ENCODE peak calls at places on chromosomes 13 and 19, in six cellular contexts. Z is mesothelial cell of epicardium, Q is mammary epithelial cell, M is NCI-H1105, C is psoas muscle, S is mucosa of descending colon. N is an unnamed sample.

GRCh38 chr13:74794582-74794981 is 660.4 kb upstream of the KLF12 start:
- DNase-seq in Z (no peak), Q (no peak), M (no peak), C (no peak), S (no peak), N (no peak)

GRCh38 chr13:74061939-74062595 is 72.1 kb downstream of the KLF12 start:
- DNase-seq in Z (no peak), Q (no peak), M (no peak), C (no peak), S (no peak), N (no peak)

GRCh38 chr13:34993470-34993869 is 51.4 kb downstream of the NBEA start:
- DNase-seq in Z (no peak), Q (peak; percentile 1), M (no peak), C (no peak), S (no peak), N (no peak)

GRCh38 chr19:34430738-34431625 is 2.8 kb downstream of the UBA2 start:
- DNase-seq in Z (no peak), Q (peak; percentile 45), M (peak; percentile 32), C (no peak), S (no peak), N (peak; percentile 5)

GRCh38 chr19:39156230-39156890 is 30.8 kb downstream of the PAK4 start:
- DNase-seq in Z (no peak), Q (peak; percentile 15), M (no peak), C (no peak), S (no peak), N (no peak)

GRCh38 chr13:35552172-35552844 is 75.8 kb upstream of the MAB21L1 start:
- DNase-seq in Z (no peak), Q (peak; percentile 76), M (no peak), C (no peak), S (no peak), N (no peak)

GRCh38 chr13:48827709-48828108 is 148.0 kb upstream of the FNDC3A start:
- DNase-seq in Z (no peak), Q (no peak), M (no peak), C (no peak), S (no peak), N (no peak)

GRCh38 chr19:11152318-11153062 is 3.1 kb downstream of the SPC24 start:
- DNase-seq in Z (no peak), Q (peak; percentile 41), M (no peak), C (peak; percentile 82), S (peak; percentile 61), N (no peak)

GRCh38 chr13:19618925-19619324 is 14.5 kb upstream of the MPHOSPH8 start:
- DNase-seq in Z (no peak), Q (no peak), M (no peak), C (no peak), S (no peak), N (no peak)

GRCh38 chr13:114031631-114032030 is 57.8 kb upstream of the C13orf46 start:
- DNase-seq in Z (no peak), Q (no peak), M (no peak), C (peak; percentile 19), S (no peak), N (no peak)

GRCh38 chr13:23748591-23748990 is 140.6 kb downstream of the MIPEP start:
- DNase-seq in Z (no peak), Q (no peak), M (no peak), C (no peak), S (no peak), N (no peak)

GRCh38 chr19:18439025-18439909 is 1.3 kb upstream of the ISYNA1 start:
- DNase-seq in Z (no peak), Q (no peak), M (no peak), C (no peak), S (no peak), N (no peak)

GRCh38 chr13:46962286-46962941 is 65.6 kb upstream of the HTR2A start:
- DNase-seq in Z (no peak), Q (peak; percentile 67), M (no peak), C (no peak), S (no peak), N (no peak)

GRCh38 chr19:57245066-57245465 is 4.6 kb downstream of the ZNF805 start:
- DNase-seq in Z (no peak), Q (no peak), M (no peak), C (no peak), S (no peak), N (no peak)

GRCh38 chr13:36837354-36838092 is 18.5 kb downstream of the RFXAP start:
- DNase-seq in Z (no peak), Q (no peak), M (no peak), C (no peak), S (no peak), N (no peak)

GRCh38 chr19:13430790-13431582 is 75.3 kb downstream of the CACNA1A start:
- DNase-seq in Z (peak; percentile 42), Q (peak; percentile 25), M (no peak), C (peak; percentile 33), S (peak; percentile 54), N (peak; percentile 14)

GRCh38 chr13:46087481-46087880 is 17.4 kb downstream of the CPB2 start:
- DNase-seq in Z (no peak), Q (no peak), M (no peak), C (no peak), S (no peak), N (no peak)

GRCh38 chr19:40921005-40921897 is 39.2 kb upstream of the CYP2A7 start:
- DNase-seq in Z (no peak), Q (no peak), M (no peak), C (no peak), S (peak; percentile 75), N (no peak)

GRCh38 chr19:46376241-46377153 is 29.6 kb downstream of the PPP5C start:
- DNase-seq in Z (no peak), Q (no peak), M (no peak), C (no peak), S (no peak), N (no peak)

GRCh38 chr19:33946535-33947323 is 150.1 kb downstream of the KCTD15 start:
- DNase-seq in Z (no peak), Q (no peak), M (no peak), C (no peak), S (no peak), N (no peak)

GRCh38 chr19:36528921-36529518 is 949 bp upstream of the ZNF260 start:
- DNase-seq in Z (no peak), Q (peak; percentile 35), M (no peak), C (no peak), S (peak; percentile 25), N (no peak)

GRCh38 chr19:38351865-38352395 is 16.3 kb downstream of the CATSPERG start:
- DNase-seq in Z (no peak), Q (no peak), M (no peak), C (no peak), S (no peak), N (no peak)

GRCh38 chr13:94454906-94455305 is 24.6 kb downstream of the DCT start:
- DNase-seq in Z (no peak), Q (peak; percentile 5), M (no peak), C (no peak), S (no peak), N (no peak)

GRCh38 chr13:42762917-42763316 is 18.5 kb upstream of the FAM216B start:
- DNase-seq in Z (no peak), Q (peak; percentile 60), M (no peak), C (no peak), S (no peak), N (no peak)

GRCh38 chr19:49339364-49340068 is 4.3 kb downstream of the CD37 start:
- DNase-seq in Z (peak; percentile 86), Q (peak; percentile 66), M (no peak), C (peak; percentile 83), S (peak; percentile 88), N (peak; percentile 80)

GRCh38 chr13:29745704-29746103 is 104.7 kb downstream of the UBL3 start:
- DNase-seq in Z (no peak), Q (no peak), M (no peak), C (no peak), S (no peak), N (no peak)

GRCh38 chr13:80054806-80055205 is 286.1 kb downstream of the SPRY2 start:
- DNase-seq in Z (no peak), Q (peak; percentile 44), M (no peak), C (no peak), S (no peak), N (no peak)

GRCh38 chr19:45801603-45802175 is 9.0 kb upstream of the DMWD start:
- DNase-seq in Z (no peak), Q (no peak), M (no peak), C (no peak), S (no peak), N (no peak)

GRCh38 chr13:64925284-64925683 is 2304.9 kb downstream of the PCDH9 start:
- DNase-seq in Z (peak; percentile 47), Q (no peak), M (no peak), C (no peak), S (no peak), N (no peak)

GRCh38 chr19:55687281-55688172 is 12.5 kb downstream of the EPN1 start:
- DNase-seq in Z (no peak), Q (no peak), M (no peak), C (no peak), S (peak; percentile 81), N (no peak)

GRCh38 chr19:54420383-54421168 is 5.3 kb downstream of the TTYH1 start:
- DNase-seq in Z (no peak), Q (no peak), M (no peak), C (no peak), S (no peak), N (no peak)

GRCh38 chr13:40664100-40665060 is 2.1 kb downstream of the FOXO1 start:
- DNase-seq in Z (peak; percentile 63), Q (peak; percentile 36), M (no peak), C (peak; percentile 88), S (peak; percentile 90), N (no peak)

GRCh38 chr13:57629821-57630235 is 1.7 kb upstream of the PCDH17 start:
- DNase-seq in Z (peak; percentile 94), Q (no peak), M (no peak), C (peak; percentile 75), S (peak; percentile 49), N (peak; percentile 92)

GRCh38 chr13:111005364-111005763 is 90.5 kb upstream of the ANKRD10 start:
- DNase-seq in Z (no peak), Q (no peak), M (no peak), C (no peak), S (no peak), N (no peak)

GRCh38 chr13:28355822-28356371 is 139.0 kb downstream of the FLT1 start:
- DNase-seq in Z (no peak), Q (no peak), M (no peak), C (no peak), S (no peak), N (no peak)